ENCODE peak calls at places on chromosomes 5 and 9, in nine cellular contexts. Z is WERI-Rb-1; R is SJSA1; H is tibial nerve; B is fibroblast of lung; K is uterus; L is CD8-positive, alpha-beta memory T cell; W is cardiac muscle cell; I is H1. M is an unnamed sample.

GRCh38 chr5:136132087-136132486 is 558 bp upstream of the SMAD5 start:
- DNase-seq in L (no peak), W (no peak), Z (peak), B (no peak), I (no peak), K (peak), R (no peak), H (no peak), M (peak)

GRCh38 chr9:28801144-28801799 is 1228.0 kb upstream of the C9orf72 start:
- DNase-seq in B (peak), I (no peak), L (no peak), R (no peak), H (no peak), Z (peak), W (no peak), K (no peak), M (no peak)

GRCh38 chr9:135741276-135742219 is 39.6 kb downstream of the KCNT1 start:
- DNase-seq in W (no peak), K (no peak), I (no peak), H (no peak), B (no peak), L (no peak), R (no peak), Z (peak), M (no peak)

GRCh38 chr5:58412081-58412480 is 47.8 kb downstream of the PLK2 start:
- DNase-seq in H (no peak), B (peak), Z (no peak), W (no peak), R (no peak), I (no peak), L (no peak), K (no peak), M (no peak)

GRCh38 chr9:129597355-129598088 is 23.4 kb downstream of the C9orf50 start:
- DNase-seq in I (peak), R (no peak), W (peak), L (no peak), H (no peak), K (peak), B (peak), Z (no peak), M (peak)

GRCh38 chr9:127283917-127284316 is 19.3 kb downstream of the GARNL3 start:
- DNase-seq in W (peak), K (peak), R (no peak), L (no peak), I (no peak), H (peak), Z (peak), B (peak), M (no peak)

GRCh38 chr9:124350485-124351263 is 64.6 kb downstream of the PSMB7 start:
- DNase-seq in Z (no peak), K (no peak), I (no peak), B (no peak), L (no peak), W (no peak), H (no peak), R (no peak), M (no peak)

GRCh38 chr5:178630475-178630930 is 3.7 kb upstream of the CLK4 start:
- DNase-seq in B (peak), Z (no peak), L (no peak), R (no peak), H (no peak), W (no peak), I (no peak), K (no peak), M (no peak)

GRCh38 chr5:19795218-19795617 is 192.8 kb downstream of the CDH18 start:
- DNase-seq in B (peak), I (no peak), L (no peak), Z (peak), K (no peak), R (no peak), W (peak), H (no peak), M (no peak)

GRCh38 chr9:130549093-130549735 is 30.2 kb upstream of the FUBP3 start:
- DNase-seq in H (no peak), I (no peak), R (no peak), Z (no peak), K (no peak), L (no peak), B (no peak), W (no peak), M (no peak)

GRCh38 chr5:148586796-148587195 is 67.5 kb downstream of the HTR4 start:
- DNase-seq in R (no peak), W (no peak), K (no peak), H (no peak), L (no peak), I (no peak), B (no peak), Z (no peak), M (no peak)

GRCh38 chr9:119004618-119004990 is 364.6 kb downstream of the BRINP1 start:
- DNase-seq in I (no peak), R (no peak), K (peak), B (peak), W (peak), L (no peak), H (peak), Z (no peak), M (peak)

GRCh38 chr5:13624283-13625074 is 320.0 kb downstream of the DNAH5 start:
- DNase-seq in B (no peak), Z (no peak), R (no peak), I (no peak), L (no peak), H (no peak), K (no peak), W (no peak), M (no peak)

GRCh38 chr9:72826954-72827953 is 125.6 kb downstream of the ALDH1A1 start:
- DNase-seq in I (no peak), K (no peak), W (peak), B (no peak), H (no peak), L (no peak), R (no peak), Z (no peak), M (no peak)

GRCh38 chr5:95531491-95531890 is 23.3 kb downstream of the SKIC3 start:
- DNase-seq in Z (no peak), H (no peak), K (no peak), I (no peak), R (no peak), B (no peak), L (no peak), W (no peak), M (no peak)

GRCh38 chr5:134462047-134462575 is 50.4 kb upstream of the CDKN2AIPNL start:
- DNase-seq in R (no peak), K (peak), B (no peak), Z (no peak), H (no peak), I (no peak), W (no peak), L (no peak), M (no peak)

GRCh38 chr5:29367176-29367833 is 1826.2 kb upstream of the CDH6 start:
- DNase-seq in H (no peak), R (no peak), Z (no peak), B (no peak), W (no peak), K (no peak), I (no peak), L (no peak), M (no peak)

GRCh38 chr9:131098391-131099087 is 2.2 kb downstream of the AIF1L start:
- DNase-seq in W (no peak), R (no peak), B (no peak), Z (peak), I (no peak), L (no peak), H (no peak), K (no peak), M (no peak)

GRCh38 chr5:181241393-181241975 is 2.2 kb downstream of the RACK1 start:
- DNase-seq in B (peak), K (no peak), W (peak), I (no peak), R (peak), H (no peak), L (no peak), Z (no peak), M (no peak)

GRCh38 chr5:80976985-80977384 is 16.8 kb downstream of the RASGRF2 start:
- DNase-seq in W (no peak), L (no peak), H (no peak), R (no peak), I (no peak), Z (no peak), K (no peak), B (peak), M (no peak)

GRCh38 chr9:84772511-84772910 is 103.0 kb downstream of the NTRK2 start:
- DNase-seq in H (no peak), Z (no peak), L (no peak), B (peak), W (no peak), R (no peak), K (no peak), I (no peak), M (no peak)

GRCh38 chr9:130588416-130588815 is 9.0 kb downstream of the FUBP3 start:
- DNase-seq in H (no peak), Z (no peak), B (no peak), L (no peak), K (no peak), R (no peak), W (no peak), I (no peak), M (no peak)

GRCh38 chr9:129575818-129576217 is 45.1 kb downstream of the C9orf50 start:
- DNase-seq in L (no peak), H (no peak), B (no peak), W (peak), I (no peak), K (peak), R (no peak), Z (peak), M (no peak)

GRCh38 chr9:135098400-135099105 is 11.1 kb downstream of the OLFM1 start:
- DNase-seq in W (peak), I (peak), L (no peak), K (no peak), B (no peak), Z (no peak), R (no peak), H (no peak), M (no peak)

GRCh38 chr5:129460951-129461815 is 1.1 kb downstream of the ADAMTS19 start:
- DNase-seq in B (peak), I (peak), Z (peak), L (no peak), R (no peak), W (peak), H (no peak), K (peak), M (no peak)

GRCh38 chr9:83307051-83307724 is 231.0 kb downstream of the FRMD3 start:
- DNase-seq in W (peak), Z (no peak), H (no peak), I (no peak), B (no peak), R (no peak), K (no peak), L (no peak), M (no peak)

GRCh38 chr5:97165726-97166125 is 17.3 kb downstream of the RIOK2 start:
- DNase-seq in Z (no peak), H (no peak), R (no peak), W (no peak), K (no peak), I (no peak), L (no peak), B (no peak), M (no peak)

GRCh38 chr9:94802795-94803194 is 76.3 kb downstream of the AOPEP start:
- DNase-seq in H (no peak), L (no peak), B (peak), I (no peak), Z (no peak), W (no peak), R (peak), K (no peak), M (no peak)

GRCh38 chr5:9173281-9174048 is 372.4 kb downstream of the SEMA5A start:
- DNase-seq in H (no peak), R (no peak), B (peak), I (no peak), Z (no peak), L (no peak), K (no peak), W (peak), M (no peak)

GRCh38 chr5:36575367-36575781 is 31.0 kb upstream of the SLC1A3 start:
- DNase-seq in R (peak), H (no peak), L (no peak), Z (no peak), W (peak), K (no peak), B (peak), I (no peak), M (no peak)

GRCh38 chr5:36507332-36507952 is 99.0 kb upstream of the SLC1A3 start:
- DNase-seq in Z (peak), K (peak), H (peak), L (peak), I (peak), W (peak), R (peak), B (peak), M (peak)

GRCh38 chr5:177103523-177104253 is 17.0 kb downstream of the FGFR4 start:
- DNase-seq in W (no peak), Z (no peak), R (no peak), L (no peak), K (no peak), H (no peak), I (no peak), B (no peak), M (no peak)
- H3K27ac ChIP-seq in W (no peak), Z (no peak), R (no peak), L (no peak), K (no peak), H (no peak), I (no peak), B (no peak), M (no peak)

GRCh38 chr5:173301695-173302545 is 26.3 kb downstream of the STC2 start:
- DNase-seq in K (no peak), W (peak), B (no peak), R (no peak), I (no peak), L (no peak), H (no peak), Z (no peak), M (no peak)
- H3K27ac ChIP-seq in K (no peak), W (peak), B (no peak), R (no peak), I (no peak), L (no peak), H (no peak), Z (no peak), M (no peak)

DNA sequence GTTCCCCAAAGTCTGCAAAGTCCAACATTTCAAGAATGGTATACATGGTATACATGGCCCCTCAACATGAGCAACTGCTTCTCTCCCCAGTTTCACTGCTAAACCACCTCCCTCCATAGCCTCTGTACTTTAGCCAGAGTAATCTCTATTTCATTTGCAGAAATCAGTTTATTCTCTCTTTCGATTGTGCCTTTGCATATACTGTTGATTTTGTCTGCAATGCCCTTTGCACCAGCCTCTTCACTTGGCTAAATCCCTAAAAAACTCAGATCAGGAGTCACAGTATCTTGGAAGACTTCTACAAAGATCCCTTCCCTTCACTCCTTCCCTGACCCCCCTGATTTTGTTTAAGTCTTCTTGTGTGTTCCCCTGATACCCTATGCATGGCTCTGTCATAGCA is 4.9 kb upstream of the CCNG1 start:
- DNase-seq in R (no peak), Z (no peak), K (no peak), I (no peak), L (no peak), B (no peak), W (no peak), H (no peak), M (no peak)
- H3K27ac ChIP-seq in R (no peak), Z (no peak), K (no peak), I (no peak), L (no peak), B (no peak), W (no peak), H (no peak), M (no peak)

GRCh38 chr5:33340195-33340594 is 100.6 kb upstream of the TARS1 start:
- DNase-seq in L (no peak), I (no peak), H (no peak), W (no peak), B (no peak), Z (no peak), R (no peak), K (no peak), M (no peak)
- H3K27ac ChIP-seq in L (no peak), I (no peak), H (no peak), W (no peak), B (no peak), Z (no peak), R (no peak), K (no peak), M (no peak)

M was measured in substantia nigra.